ENCODE peak calls at places on chromosomes 2 and 18, in eight cellular contexts. One of them, this sample, is unnamed.

GRCh38 chr2:194765723-194766122 is 891.3 kb upstream of the SLC39A10 start:
- DNase-seq in A549: no peak
- DNase-seq in H1: no peak
- DNase-seq in prostate gland: no peak
- DNase-seq in erythroblast: no peak
- DNase-seq in tibial nerve: no peak
- DNase-seq in GM12892: no peak
- DNase-seq in stomach: no peak
- DNase-seq in this sample: no peak

GRCh38 chr2:163474319-163474744 is 261.5 kb downstream of the FIGN start:
- DNase-seq in A549: no peak
- DNase-seq in H1: no peak
- DNase-seq in prostate gland: no peak
- DNase-seq in erythroblast: no peak
- DNase-seq in tibial nerve: no peak
- DNase-seq in GM12892: no peak
- DNase-seq in stomach: no peak
- DNase-seq in this sample: no peak

GRCh38 chr2:147760984-147761383 is 83.8 kb upstream of the ACVR2A start:
- DNase-seq in A549: no peak
- DNase-seq in H1: no peak
- DNase-seq in prostate gland: no peak
- DNase-seq in erythroblast: no peak
- DNase-seq in tibial nerve: no peak
- DNase-seq in GM12892: no peak
- DNase-seq in stomach: no peak
- DNase-seq in this sample: no peak

GRCh38 chr2:182824056-182824758 is 42.2 kb downstream of the FRZB start:
- DNase-seq in A549: no peak
- DNase-seq in H1: no peak
- DNase-seq in prostate gland: no peak
- DNase-seq in erythroblast: no peak
- DNase-seq in tibial nerve: no peak
- DNase-seq in GM12892: no peak
- DNase-seq in stomach: no peak
- DNase-seq in this sample: no peak

GRCh38 chr2:111618577-111618930 is 265.4 kb downstream of the ANAPC1 start:
- DNase-seq in A549: no peak
- DNase-seq in H1: no peak
- DNase-seq in prostate gland: no peak
- DNase-seq in erythroblast: no peak
- DNase-seq in tibial nerve: no peak
- DNase-seq in GM12892: no peak
- DNase-seq in stomach: no peak
- DNase-seq in this sample: no peak

GRCh38 chr18:12750076-12750707 is 47.4 kb downstream of the PSMG2 start:
- DNase-seq in A549: no peak
- DNase-seq in H1: no peak
- DNase-seq in prostate gland: no peak
- DNase-seq in erythroblast: no peak
- DNase-seq in tibial nerve: no peak
- DNase-seq in GM12892: no peak
- DNase-seq in stomach: no peak
- DNase-seq in this sample: no peak

GRCh38 chr2:178190938-178191910 is 3.1 kb upstream of the OSBPL6 start:
- DNase-seq in A549: no peak
- DNase-seq in H1: no peak
- DNase-seq in prostate gland: no peak
- DNase-seq in erythroblast: peak
- DNase-seq in tibial nerve: no peak
- DNase-seq in GM12892: no peak
- DNase-seq in stomach: no peak
- DNase-seq in this sample: no peak

GRCh38 chr2:65465124-65465523 is 32.7 kb upstream of the SPRED2 start:
- DNase-seq in A549: no peak
- DNase-seq in H1: no peak
- DNase-seq in prostate gland: no peak
- DNase-seq in erythroblast: no peak
- DNase-seq in tibial nerve: no peak
- DNase-seq in GM12892: no peak
- DNase-seq in stomach: no peak
- DNase-seq in this sample: no peak

GRCh38 chr2:1455466-1455865 is 42.2 kb downstream of the TPO start:
- DNase-seq in A549: no peak
- DNase-seq in H1: no peak
- DNase-seq in prostate gland: no peak
- DNase-seq in erythroblast: no peak
- DNase-seq in tibial nerve: no peak
- DNase-seq in GM12892: no peak
- DNase-seq in stomach: no peak
- DNase-seq in this sample: no peak

GRCh38 chr2:217162533-217162932 is 302.7 kb upstream of the TNP1 start:
- DNase-seq in A549: no peak
- DNase-seq in H1: no peak
- DNase-seq in prostate gland: no peak
- DNase-seq in erythroblast: peak
- DNase-seq in tibial nerve: no peak
- DNase-seq in GM12892: no peak
- DNase-seq in stomach: no peak
- DNase-seq in this sample: no peak

GRCh38 chr18:22434973-22435608 is 17.4 kb upstream of the CTAGE1 start:
- DNase-seq in A549: no peak
- DNase-seq in H1: no peak
- DNase-seq in prostate gland: no peak
- DNase-seq in erythroblast: no peak
- DNase-seq in tibial nerve: no peak
- DNase-seq in GM12892: no peak
- DNase-seq in stomach: no peak
- DNase-seq in this sample: no peak

GRCh38 chr2:105721991-105722511 is 22.7 kb upstream of the NCK2 start:
- DNase-seq in A549: no peak
- DNase-seq in H1: no peak
- DNase-seq in prostate gland: no peak
- DNase-seq in erythroblast: no peak
- DNase-seq in tibial nerve: no peak
- DNase-seq in GM12892: no peak
- DNase-seq in stomach: no peak
- DNase-seq in this sample: no peak

GRCh38 chr2:68303033-68303901 is 16.5 kb downstream of the CNRIP1 start:
- DNase-seq in A549: no peak
- DNase-seq in H1: no peak
- DNase-seq in prostate gland: no peak
- DNase-seq in erythroblast: no peak
- DNase-seq in tibial nerve: no peak
- DNase-seq in GM12892: no peak
- DNase-seq in stomach: no peak
- DNase-seq in this sample: no peak

GRCh38 chr2:56985609-56986008 is 801.8 kb downstream of the CCDC85A start:
- DNase-seq in A549: no peak
- DNase-seq in H1: no peak
- DNase-seq in prostate gland: no peak
- DNase-seq in erythroblast: no peak
- DNase-seq in tibial nerve: no peak
- DNase-seq in GM12892: no peak
- DNase-seq in stomach: no peak
- DNase-seq in this sample: no peak

DNA sequence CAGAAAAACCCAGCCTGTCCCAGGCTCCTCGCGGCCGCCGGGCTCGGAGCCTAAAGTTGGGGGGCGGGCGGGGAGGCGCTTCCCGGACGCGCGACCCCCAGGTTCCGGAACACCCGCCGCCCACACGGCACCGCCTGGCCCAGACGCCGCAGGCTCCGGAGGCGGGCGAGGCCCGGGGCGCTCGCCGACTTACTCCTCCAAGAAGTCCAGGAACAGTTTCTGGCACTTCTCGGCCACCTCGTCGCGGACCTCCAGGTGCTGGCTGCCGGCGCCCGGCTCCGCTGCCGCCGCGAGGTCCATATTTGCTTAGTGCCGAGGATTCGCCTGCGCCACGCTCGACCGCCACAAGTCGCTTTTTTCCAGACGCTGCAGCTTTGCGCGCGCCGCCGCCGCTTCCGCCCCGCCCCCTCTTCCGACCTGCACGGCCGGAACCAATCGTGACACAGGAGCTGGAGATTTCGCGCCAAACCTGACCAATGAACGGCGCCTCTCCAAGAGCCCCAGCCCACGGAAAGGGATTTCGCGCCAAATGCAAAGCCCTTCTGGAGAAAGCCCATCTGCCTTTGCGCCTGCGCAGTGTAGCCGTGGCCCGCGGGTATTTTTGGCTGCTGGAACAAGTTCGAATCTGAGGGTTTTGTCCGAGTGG is at the start of gene MCM6:
- DNase-seq in A549: peak
- DNase-seq in H1: peak
- DNase-seq in prostate gland: peak
- DNase-seq in erythroblast: peak
- DNase-seq in tibial nerve: peak
- DNase-seq in GM12892: peak
- DNase-seq in stomach: peak
- DNase-seq in this sample: peak
- TF ChIP-seq POLR2A in A549: peak
- TF ChIP-seq POLR2A in H1: peak
- TF ChIP-seq POLR2A in prostate gland: peak
- TF ChIP-seq POLR2A in erythroblast: peak
- TF ChIP-seq POLR2A in tibial nerve: peak
- TF ChIP-seq POLR2A in GM12892: peak
- TF ChIP-seq POLR2A in stomach: no peak
- TF ChIP-seq POLR2A in this sample: peak

GRCh38 chr2:72826156-72826477 is 284 bp upstream of the EXOC6B start:
- DNase-seq in A549: no peak
- DNase-seq in H1: no peak
- DNase-seq in prostate gland: no peak
- DNase-seq in erythroblast: no peak
- DNase-seq in tibial nerve: no peak
- DNase-seq in GM12892: no peak
- DNase-seq in stomach: no peak
- DNase-seq in this sample: no peak

GRCh38 chr2:72828840-72829507 is 3.1 kb upstream of the EXOC6B start:
- DNase-seq in A549: no peak
- DNase-seq in H1: no peak
- DNase-seq in prostate gland: no peak
- DNase-seq in erythroblast: no peak
- DNase-seq in tibial nerve: no peak
- DNase-seq in GM12892: no peak
- DNase-seq in stomach: no peak
- DNase-seq in this sample: no peak

GRCh38 chr2:72827999-72828646 is 2.3 kb upstream of the EXOC6B start:
- DNase-seq in A549: no peak
- DNase-seq in H1: no peak
- DNase-seq in prostate gland: no peak
- DNase-seq in erythroblast: no peak
- DNase-seq in tibial nerve: no peak
- DNase-seq in GM12892: no peak
- DNase-seq in stomach: no peak
- DNase-seq in this sample: peak

GRCh38 chr2:72825271-72826155 is at the start of gene EXOC6B:
- DNase-seq in A549: peak
- DNase-seq in H1: peak
- DNase-seq in prostate gland: peak
- DNase-seq in erythroblast: peak
- DNase-seq in tibial nerve: peak
- DNase-seq in GM12892: peak
- DNase-seq in stomach: peak
- DNase-seq in this sample: peak

DNA sequence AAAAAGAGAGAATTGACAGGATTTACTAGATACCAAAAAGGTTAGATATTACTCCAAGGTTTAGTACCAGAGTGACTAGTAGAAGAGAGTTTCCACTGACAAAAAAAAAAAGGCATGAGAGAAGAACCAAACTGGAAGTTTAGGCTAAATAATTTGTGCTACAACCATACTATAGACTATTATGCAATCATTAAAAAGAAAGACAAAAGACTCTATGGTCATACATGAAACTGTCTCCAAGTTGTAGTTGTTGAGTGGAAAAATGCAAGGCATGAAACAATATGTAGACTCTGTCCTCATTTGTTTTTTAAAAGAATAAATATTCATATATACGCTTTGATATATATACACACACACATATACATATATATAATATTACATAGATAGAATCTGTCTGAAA is 1.7 kb upstream of the EXOC6B start:
- DNase-seq in A549: no peak
- DNase-seq in H1: no peak
- DNase-seq in prostate gland: no peak
- DNase-seq in erythroblast: no peak
- DNase-seq in tibial nerve: no peak
- DNase-seq in GM12892: no peak
- DNase-seq in stomach: no peak
- DNase-seq in this sample: no peak
- TF ChIP-seq POLR2A in A549: no peak
- TF ChIP-seq POLR2A in H1: no peak
- TF ChIP-seq POLR2A in prostate gland: no peak
- TF ChIP-seq POLR2A in erythroblast: no peak
- TF ChIP-seq POLR2A in tibial nerve: no peak
- TF ChIP-seq POLR2A in GM12892: no peak
- TF ChIP-seq POLR2A in stomach: no peak
- TF ChIP-seq POLR2A in this sample: no peak

GRCh38 chr18:58788971-58789797 is 75.5 kb upstream of the ZNF532 start:
- DNase-seq in A549: peak
- DNase-seq in H1: no peak
- DNase-seq in prostate gland: peak
- DNase-seq in erythroblast: peak
- DNase-seq in tibial nerve: peak
- DNase-seq in GM12892: no peak
- DNase-seq in stomach: peak
- DNase-seq in this sample: no peak
- TF ChIP-seq POLR2A in A549: no peak
- TF ChIP-seq POLR2A in H1: no peak
- TF ChIP-seq POLR2A in prostate gland: peak
- TF ChIP-seq POLR2A in erythroblast: no peak
- TF ChIP-seq POLR2A in tibial nerve: no peak
- TF ChIP-seq POLR2A in GM12892: no peak
- TF ChIP-seq POLR2A in stomach: no peak
- TF ChIP-seq POLR2A in this sample: no peak

GRCh38 chr18:49172246-49172645 is 221.5 kb upstream of the SMAD7 start:
- DNase-seq in A549: no peak
- DNase-seq in H1: no peak
- DNase-seq in prostate gland: no peak
- DNase-seq in erythroblast: no peak
- DNase-seq in tibial nerve: no peak
- DNase-seq in GM12892: no peak
- DNase-seq in stomach: no peak
- DNase-seq in this sample: no peak

GRCh38 chr18:49177071-49177470 is 226.3 kb upstream of the SMAD7 start:
- DNase-seq in A549: no peak
- DNase-seq in H1: no peak
- DNase-seq in prostate gland: no peak
- DNase-seq in erythroblast: no peak
- DNase-seq in tibial nerve: no peak
- DNase-seq in GM12892: no peak
- DNase-seq in stomach: no peak
- DNase-seq in this sample: no peak

GRCh38 chr18:49175071-49175470 is 224.3 kb upstream of the SMAD7 start:
- DNase-seq in A549: no peak
- DNase-seq in H1: no peak
- DNase-seq in prostate gland: no peak
- DNase-seq in erythroblast: no peak
- DNase-seq in tibial nerve: no peak
- DNase-seq in GM12892: no peak
- DNase-seq in stomach: no peak
- DNase-seq in this sample: no peak

GRCh38 chr18:49175476-49175875 is 224.7 kb upstream of the SMAD7 start:
- DNase-seq in A549: no peak
- DNase-seq in H1: no peak
- DNase-seq in prostate gland: no peak
- DNase-seq in erythroblast: no peak
- DNase-seq in tibial nerve: no peak
- DNase-seq in GM12892: no peak
- DNase-seq in stomach: no peak
- DNase-seq in this sample: no peak

GRCh38 chr18:49174478-49174877 is 223.7 kb upstream of the SMAD7 start:
- DNase-seq in A549: no peak
- DNase-seq in H1: no peak
- DNase-seq in prostate gland: no peak
- DNase-seq in erythroblast: no peak
- DNase-seq in tibial nerve: no peak
- DNase-seq in GM12892: no peak
- DNase-seq in stomach: no peak
- DNase-seq in this sample: no peak
- TF ChIP-seq POLR2A in A549: no peak
- TF ChIP-seq POLR2A in H1: no peak
- TF ChIP-seq POLR2A in prostate gland: no peak
- TF ChIP-seq POLR2A in erythroblast: no peak
- TF ChIP-seq POLR2A in tibial nerve: no peak
- TF ChIP-seq POLR2A in GM12892: no peak
- TF ChIP-seq POLR2A in stomach: no peak
- TF ChIP-seq POLR2A in this sample: no peak